ENCODE peak calls at places on chromosome 6, in ten cellular contexts. Z, M, O, U, Q, P, G, C, K and X are unnamed samples.

GRCh38 chr6:154709621-154710020 is 23.6 kb upstream of the SCAF8 start:
- DNase-seq in Z (no peak), M (no peak), O (no peak), U (no peak), Q (no peak), P (no peak), G (no peak), C (no peak), K (no peak), X (no peak)

GRCh38 chr6:145783796-145784195 is 30.8 kb downstream of the FBXO30 start:
- DNase-seq in Z (no peak), M (no peak), O (no peak), U (no peak), Q (no peak), P (no peak), G (no peak), C (no peak), K (no peak), X (no peak)

GRCh38 chr6:38973178-38974057 is 75.2 kb upstream of the GLP1R start:
- DNase-seq in Z (no peak), M (no peak), O (peak), U (peak), Q (peak), P (no peak), G (peak), C (peak), K (peak), X (peak)

GRCh38 chr6:152078804-152079203 is 271.3 kb downstream of the ESR1 start:
- DNase-seq in Z (no peak), M (peak), O (no peak), U (no peak), Q (no peak), P (no peak), G (no peak), C (no peak), K (no peak), X (no peak)

GRCh38 chr6:151451950-151452749 is at the start of gene RMND1:
- DNase-seq in Z (peak), M (peak), O (peak), U (peak), Q (peak), P (peak), G (peak), C (peak), K (peak), X (peak)

GRCh38 chr6:13217206-13217905 is 111.0 kb downstream of the TBC1D7 start:
- DNase-seq in Z (no peak), M (no peak), O (peak), U (no peak), Q (peak), P (no peak), G (no peak), C (no peak), K (no peak), X (no peak)

GRCh38 chr6:158409451-158409850 is 97.2 kb downstream of the TULP4 start:
- DNase-seq in Z (no peak), M (no peak), O (peak), U (no peak), Q (peak), P (no peak), G (no peak), C (no peak), K (no peak), X (no peak)

GRCh38 chr6:90199900-90200299 is 96.7 kb downstream of the BACH2 start:
- DNase-seq in Z (no peak), M (no peak), O (no peak), U (no peak), Q (no peak), P (no peak), G (no peak), C (no peak), K (no peak), X (no peak)

GRCh38 chr6:4466260-4466659 is 309.9 kb upstream of the CDYL start:
- DNase-seq in Z (no peak), M (no peak), O (peak), U (no peak), Q (peak), P (no peak), G (peak), C (no peak), K (no peak), X (no peak)

GRCh38 chr6:108853077-108853476 is 4.9 kb downstream of the ARMC2 start:
- DNase-seq in Z (no peak), M (no peak), O (no peak), U (no peak), Q (no peak), P (no peak), G (no peak), C (no peak), K (no peak), X (no peak)